ENCODE peak calls at places on chromosomes 1 and 21, in eight cellular contexts. One of them, this sample, is unnamed.
A peak's percentile ranks its signal among the peaks of the same experiment; 100 is the strongest.

GRCh38 chr1:210663730-210664573 is 335.2 kb downstream of the HHAT start:
- DNase-seq in progenitor cell of endocrine pancreas: no peak
- DNase-seq in nephron progenitor cell: no peak
- DNase-seq in cardiac fibroblast: no peak
- DNase-seq in A549: no peak
- DNase-seq in tibial artery: no peak
- DNase-seq in AG10803: no peak
- DNase-seq in neural crest cell: no peak
- DNase-seq in this sample: no peak

GRCh38 chr1:17923684-17924083 is 168.6 kb downstream of the ACTL8 start:
- DNase-seq in progenitor cell of endocrine pancreas: no peak
- DNase-seq in nephron progenitor cell: no peak
- DNase-seq in cardiac fibroblast: no peak
- DNase-seq in A549: no peak
- DNase-seq in tibial artery: peak; percentile 46
- DNase-seq in AG10803: no peak
- DNase-seq in neural crest cell: no peak
- DNase-seq in this sample: no peak

GRCh38 chr1:109636201-109636952 is 16.7 kb downstream of the AMPD2 start:
- DNase-seq in progenitor cell of endocrine pancreas: no peak
- DNase-seq in nephron progenitor cell: no peak
- DNase-seq in cardiac fibroblast: peak; percentile 64
- DNase-seq in A549: peak; percentile 34
- DNase-seq in tibial artery: peak; percentile 44
- DNase-seq in AG10803: peak; percentile 61
- DNase-seq in neural crest cell: no peak
- DNase-seq in this sample: no peak

GRCh38 chr1:19646366-19646765 is 2.3 kb downstream of the NBL1 start:
- DNase-seq in progenitor cell of endocrine pancreas: no peak
- DNase-seq in nephron progenitor cell: no peak
- DNase-seq in cardiac fibroblast: no peak
- DNase-seq in A549: peak; percentile 31
- DNase-seq in tibial artery: no peak
- DNase-seq in AG10803: no peak
- DNase-seq in neural crest cell: no peak
- DNase-seq in this sample: no peak

GRCh38 chr21:41458559-41458958 is 32.5 kb downstream of the MX1 start:
- DNase-seq in progenitor cell of endocrine pancreas: no peak
- DNase-seq in nephron progenitor cell: no peak
- DNase-seq in cardiac fibroblast: no peak
- DNase-seq in A549: no peak
- DNase-seq in tibial artery: no peak
- DNase-seq in AG10803: no peak
- DNase-seq in neural crest cell: no peak
- DNase-seq in this sample: no peak

GRCh38 chr1:41900611-41901444 is 17.9 kb downstream of the HIVEP3 start:
- DNase-seq in progenitor cell of endocrine pancreas: no peak
- DNase-seq in nephron progenitor cell: no peak
- DNase-seq in cardiac fibroblast: peak; percentile 65
- DNase-seq in A549: peak; percentile 58
- DNase-seq in tibial artery: no peak
- DNase-seq in AG10803: peak; percentile 66
- DNase-seq in neural crest cell: no peak
- DNase-seq in this sample: no peak

GRCh38 chr1:91819038-91819788 is 66.7 kb downstream of the TGFBR3 start:
- DNase-seq in progenitor cell of endocrine pancreas: no peak
- DNase-seq in nephron progenitor cell: no peak
- DNase-seq in cardiac fibroblast: no peak
- DNase-seq in A549: no peak
- DNase-seq in tibial artery: no peak
- DNase-seq in AG10803: no peak
- DNase-seq in neural crest cell: no peak
- DNase-seq in this sample: no peak

GRCh38 chr1:44294588-44295007 is 60.5 kb downstream of the ERI3 start:
- DNase-seq in progenitor cell of endocrine pancreas: no peak
- DNase-seq in nephron progenitor cell: peak; percentile 29
- DNase-seq in cardiac fibroblast: peak; percentile 67
- DNase-seq in A549: peak; percentile 32
- DNase-seq in tibial artery: no peak
- DNase-seq in AG10803: peak; percentile 97
- DNase-seq in neural crest cell: no peak
- DNase-seq in this sample: no peak

GRCh38 chr1:26284597-26285351 is 4.9 kb downstream of the SH3BGRL3 start:
- DNase-seq in progenitor cell of endocrine pancreas: peak; percentile 47
- DNase-seq in nephron progenitor cell: peak; percentile 79
- DNase-seq in cardiac fibroblast: peak; percentile 92
- DNase-seq in A549: peak; percentile 64
- DNase-seq in tibial artery: peak; percentile 88
- DNase-seq in AG10803: peak; percentile 87
- DNase-seq in neural crest cell: peak; percentile 76
- DNase-seq in this sample: peak; percentile 56

GRCh38 chr1:175373786-175374623 is 181.4 kb upstream of the KIAA0040 start:
- DNase-seq in progenitor cell of endocrine pancreas: peak; percentile 46
- DNase-seq in nephron progenitor cell: peak; percentile 74
- DNase-seq in cardiac fibroblast: no peak
- DNase-seq in A549: peak; percentile 12
- DNase-seq in tibial artery: no peak
- DNase-seq in AG10803: no peak
- DNase-seq in neural crest cell: peak; percentile 69
- DNase-seq in this sample: no peak

GRCh38 chr1:175377394-175377793 is 184.8 kb upstream of the KIAA0040 start:
- DNase-seq in progenitor cell of endocrine pancreas: no peak
- DNase-seq in nephron progenitor cell: no peak
- DNase-seq in cardiac fibroblast: no peak
- DNase-seq in A549: no peak
- DNase-seq in tibial artery: no peak
- DNase-seq in AG10803: no peak
- DNase-seq in neural crest cell: no peak
- DNase-seq in this sample: no peak

GRCh38 chr1:175376194-175376593 is 183.6 kb upstream of the KIAA0040 start:
- DNase-seq in progenitor cell of endocrine pancreas: no peak
- DNase-seq in nephron progenitor cell: no peak
- DNase-seq in cardiac fibroblast: peak; percentile 5
- DNase-seq in A549: peak; percentile 30
- DNase-seq in tibial artery: no peak
- DNase-seq in AG10803: no peak
- DNase-seq in neural crest cell: no peak
- DNase-seq in this sample: no peak
- TF ChIP-seq CTCF in progenitor cell of endocrine pancreas: peak; percentile 17
- TF ChIP-seq CTCF in nephron progenitor cell: no peak
- TF ChIP-seq CTCF in cardiac fibroblast: no peak
- TF ChIP-seq CTCF in A549: peak; percentile 33
- TF ChIP-seq CTCF in tibial artery: no peak
- TF ChIP-seq CTCF in AG10803: peak; percentile 26
- TF ChIP-seq CTCF in neural crest cell: peak; percentile 46
- TF ChIP-seq CTCF in this sample: peak; percentile 68

GRCh38 chr1:218281285-218281684 is 3.8 kb upstream of the RRP15 start:
- DNase-seq in progenitor cell of endocrine pancreas: no peak
- DNase-seq in nephron progenitor cell: no peak
- DNase-seq in cardiac fibroblast: no peak
- DNase-seq in A549: peak; percentile 20
- DNase-seq in tibial artery: no peak
- DNase-seq in AG10803: no peak
- DNase-seq in neural crest cell: no peak
- DNase-seq in this sample: no peak
- TF ChIP-seq CTCF in progenitor cell of endocrine pancreas: no peak
- TF ChIP-seq CTCF in nephron progenitor cell: no peak
- TF ChIP-seq CTCF in cardiac fibroblast: no peak
- TF ChIP-seq CTCF in A549: peak; percentile 17
- TF ChIP-seq CTCF in tibial artery: no peak
- TF ChIP-seq CTCF in AG10803: no peak
- TF ChIP-seq CTCF in neural crest cell: no peak
- TF ChIP-seq CTCF in this sample: no peak

DNA sequence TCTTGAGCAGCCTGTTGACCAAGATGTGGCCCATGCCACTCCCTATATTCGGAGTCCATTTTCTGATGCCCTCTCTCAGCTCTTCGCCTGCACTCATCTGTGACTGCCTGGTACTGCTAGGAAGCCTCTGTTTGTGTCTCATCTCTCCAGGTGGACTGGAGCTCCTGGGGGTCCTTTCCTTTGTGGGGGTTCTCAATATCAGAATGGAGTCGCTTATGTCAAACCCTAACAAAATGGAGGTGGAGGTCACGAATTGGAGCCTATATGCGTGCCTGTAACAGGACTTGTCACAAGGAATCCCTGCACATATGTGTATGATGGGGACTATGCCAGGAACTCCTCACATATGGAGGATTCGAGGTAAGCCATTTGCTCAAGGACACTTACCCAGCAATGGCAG is 46.7 kb upstream of the ATP5PO start:
- DNase-seq in progenitor cell of endocrine pancreas: no peak
- DNase-seq in nephron progenitor cell: no peak
- DNase-seq in cardiac fibroblast: no peak
- DNase-seq in A549: no peak
- DNase-seq in tibial artery: no peak
- DNase-seq in AG10803: no peak
- DNase-seq in neural crest cell: no peak
- DNase-seq in this sample: no peak
- TF ChIP-seq CTCF in progenitor cell of endocrine pancreas: no peak
- TF ChIP-seq CTCF in nephron progenitor cell: no peak
- TF ChIP-seq CTCF in cardiac fibroblast: no peak
- TF ChIP-seq CTCF in A549: no peak
- TF ChIP-seq CTCF in tibial artery: no peak
- TF ChIP-seq CTCF in AG10803: no peak
- TF ChIP-seq CTCF in neural crest cell: no peak
- TF ChIP-seq CTCF in this sample: no peak

GRCh38 chr1:198756470-198756869 is 117.6 kb downstream of the PTPRC start:
- DNase-seq in progenitor cell of endocrine pancreas: no peak
- DNase-seq in nephron progenitor cell: no peak
- DNase-seq in cardiac fibroblast: peak; percentile 59
- DNase-seq in A549: peak; percentile 20
- DNase-seq in tibial artery: no peak
- DNase-seq in AG10803: peak; percentile 21
- DNase-seq in neural crest cell: no peak
- DNase-seq in this sample: no peak
- TF ChIP-seq CTCF in progenitor cell of endocrine pancreas: peak; percentile 28
- TF ChIP-seq CTCF in nephron progenitor cell: no peak
- TF ChIP-seq CTCF in cardiac fibroblast: no peak
- TF ChIP-seq CTCF in A549: peak; percentile 51
- TF ChIP-seq CTCF in tibial artery: no peak
- TF ChIP-seq CTCF in AG10803: peak; percentile 46
- TF ChIP-seq CTCF in neural crest cell: peak; percentile 62
- TF ChIP-seq CTCF in this sample: peak; percentile 47

DNA sequence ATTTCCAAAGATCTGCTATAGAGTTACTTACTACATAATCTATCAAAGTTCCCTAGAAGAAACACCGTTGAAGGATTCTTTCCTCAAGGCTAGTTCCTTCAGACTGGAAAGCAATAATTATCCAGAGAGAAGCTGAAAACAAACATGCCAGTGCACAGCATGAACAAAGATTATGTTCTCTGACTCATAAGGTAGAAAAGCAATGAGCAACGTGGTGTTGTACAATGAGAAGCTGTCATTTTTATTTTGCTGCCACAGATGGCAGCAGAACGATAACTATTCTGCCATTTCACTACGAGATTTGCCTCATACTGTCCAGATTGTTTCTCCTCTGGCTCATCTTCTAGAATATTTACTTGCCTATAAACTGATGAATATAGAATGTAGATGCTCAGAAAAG is 10.7 kb downstream of the EXTL2 start:
- DNase-seq in progenitor cell of endocrine pancreas: no peak
- DNase-seq in nephron progenitor cell: no peak
- DNase-seq in cardiac fibroblast: peak; percentile 72
- DNase-seq in A549: peak; percentile 44
- DNase-seq in tibial artery: no peak
- DNase-seq in AG10803: peak; percentile 46
- DNase-seq in neural crest cell: no peak
- DNase-seq in this sample: no peak
- TF ChIP-seq CTCF in progenitor cell of endocrine pancreas: no peak
- TF ChIP-seq CTCF in nephron progenitor cell: no peak
- TF ChIP-seq CTCF in cardiac fibroblast: peak; percentile 16
- TF ChIP-seq CTCF in A549: no peak
- TF ChIP-seq CTCF in tibial artery: no peak
- TF ChIP-seq CTCF in AG10803: no peak
- TF ChIP-seq CTCF in neural crest cell: no peak
- TF ChIP-seq CTCF in this sample: no peak

GRCh38 chr1:29490204-29490934 is 254.0 kb downstream of the PTPRU start:
- DNase-seq in progenitor cell of endocrine pancreas: no peak
- DNase-seq in nephron progenitor cell: no peak
- DNase-seq in cardiac fibroblast: no peak
- DNase-seq in A549: no peak
- DNase-seq in tibial artery: peak; percentile 33
- DNase-seq in AG10803: no peak
- DNase-seq in neural crest cell: no peak
- DNase-seq in this sample: no peak
- TF ChIP-seq CTCF in progenitor cell of endocrine pancreas: peak; percentile 15
- TF ChIP-seq CTCF in nephron progenitor cell: no peak
- TF ChIP-seq CTCF in cardiac fibroblast: no peak
- TF ChIP-seq CTCF in A549: no peak
- TF ChIP-seq CTCF in tibial artery: no peak
- TF ChIP-seq CTCF in AG10803: no peak
- TF ChIP-seq CTCF in neural crest cell: no peak
- TF ChIP-seq CTCF in this sample: peak; percentile 40

GRCh38 chr1:196143602-196144342 is 464.5 kb downstream of the KCNT2 start:
- DNase-seq in progenitor cell of endocrine pancreas: no peak
- DNase-seq in nephron progenitor cell: no peak
- DNase-seq in cardiac fibroblast: no peak
- DNase-seq in A549: peak; percentile 10
- DNase-seq in tibial artery: no peak
- DNase-seq in AG10803: no peak
- DNase-seq in neural crest cell: no peak
- DNase-seq in this sample: no peak
- TF ChIP-seq CTCF in progenitor cell of endocrine pancreas: no peak
- TF ChIP-seq CTCF in nephron progenitor cell: peak; percentile 10
- TF ChIP-seq CTCF in cardiac fibroblast: no peak
- TF ChIP-seq CTCF in A549: no peak
- TF ChIP-seq CTCF in tibial artery: no peak
- TF ChIP-seq CTCF in AG10803: no peak
- TF ChIP-seq CTCF in neural crest cell: peak; percentile 36
- TF ChIP-seq CTCF in this sample: peak; percentile 16

This sample was measured in D721Med.